ENCODE peak calls at places on chromosomes 12 and 14, in seven cellular contexts. One of them, this sample, is unnamed.

GRCh38 chr12:57626111-57626928 is 6.7 kb downstream of the B4GALNT1 start:
- DNase-seq in lower leg skin: no peak
- DNase-seq in endothelial cell: no peak
- DNase-seq in neural crest cell: no peak
- DNase-seq in GM12865: no peak
- DNase-seq in A549: no peak
- DNase-seq in Calu3: no peak
- DNase-seq in this sample: no peak

GRCh38 chr12:67427336-67427735 is 158.2 kb downstream of the CAND1 start:
- DNase-seq in endothelial cell: no peak
- DNase-seq in lower leg skin: no peak
- DNase-seq in A549: no peak
- DNase-seq in GM12865: no peak
- DNase-seq in Calu3: no peak
- DNase-seq in neural crest cell: no peak
- DNase-seq in this sample: no peak

GRCh38 chr14:24277606-24278321 is 6.4 kb upstream of the RABGGTA start:
- DNase-seq in neural crest cell: no peak
- DNase-seq in Calu3: no peak
- DNase-seq in A549: no peak
- DNase-seq in endothelial cell: no peak
- DNase-seq in lower leg skin: no peak
- DNase-seq in GM12865: no peak
- DNase-seq in this sample: no peak

GRCh38 chr12:51687142-51687935 is 96.3 kb downstream of the SCN8A start:
- DNase-seq in lower leg skin: no peak
- DNase-seq in endothelial cell: no peak
- DNase-seq in neural crest cell: no peak
- DNase-seq in GM12865: no peak
- DNase-seq in A549: no peak
- DNase-seq in Calu3: no peak
- DNase-seq in this sample: no peak

GRCh38 chr14:102088012-102088792 is 1.4 kb upstream of the HSP90AA1 start:
- DNase-seq in A549: no peak
- DNase-seq in neural crest cell: peak
- DNase-seq in endothelial cell: peak
- DNase-seq in GM12865: peak
- DNase-seq in lower leg skin: peak
- DNase-seq in Calu3: no peak
- DNase-seq in this sample: peak

GRCh38 chr12:104670439-104671406 is 214.0 kb downstream of the CHST11 start:
- DNase-seq in neural crest cell: no peak
- DNase-seq in GM12865: peak
- DNase-seq in Calu3: peak
- DNase-seq in lower leg skin: peak
- DNase-seq in A549: peak
- DNase-seq in endothelial cell: no peak
- DNase-seq in this sample: no peak

GRCh38 chr12:68865399-68866154 is 57.6 kb downstream of the MDM2 start:
- DNase-seq in neural crest cell: no peak
- DNase-seq in lower leg skin: no peak
- DNase-seq in A549: no peak
- DNase-seq in endothelial cell: no peak
- DNase-seq in GM12865: no peak
- DNase-seq in Calu3: no peak
- DNase-seq in this sample: no peak

GRCh38 chr12:90280564-90281058 is 572.0 kb upstream of the ATP2B1 start:
- DNase-seq in neural crest cell: no peak
- DNase-seq in GM12865: peak
- DNase-seq in endothelial cell: no peak
- DNase-seq in Calu3: no peak
- DNase-seq in lower leg skin: no peak
- DNase-seq in A549: no peak
- DNase-seq in this sample: no peak

GRCh38 chr14:73237219-73237785 is at the start of gene PAPLN:
- DNase-seq in GM12865: no peak
- DNase-seq in Calu3: peak
- DNase-seq in endothelial cell: no peak
- DNase-seq in A549: peak
- DNase-seq in neural crest cell: no peak
- DNase-seq in lower leg skin: no peak
- DNase-seq in this sample: peak

GRCh38 chr14:24481622-24482324 is 26.3 kb downstream of the CMA1 start:
- DNase-seq in A549: peak
- DNase-seq in GM12865: peak
- DNase-seq in lower leg skin: no peak
- DNase-seq in Calu3: peak
- DNase-seq in neural crest cell: peak
- DNase-seq in endothelial cell: peak
- DNase-seq in this sample: peak

GRCh38 chr12:57628280-57629191 is 4.5 kb downstream of the B4GALNT1 start:
- DNase-seq in neural crest cell: no peak
- DNase-seq in lower leg skin: peak
- DNase-seq in A549: no peak
- DNase-seq in endothelial cell: peak
- DNase-seq in Calu3: no peak
- DNase-seq in GM12865: no peak
- DNase-seq in this sample: no peak

GRCh38 chr12:113461666-113462065 is 10.0 kb downstream of the LHX5 start:
- DNase-seq in Calu3: no peak
- DNase-seq in lower leg skin: no peak
- DNase-seq in A549: peak
- DNase-seq in endothelial cell: no peak
- DNase-seq in GM12865: peak
- DNase-seq in neural crest cell: no peak
- DNase-seq in this sample: peak
- TF ChIP-seq CTCF in Calu3: peak
- TF ChIP-seq CTCF in lower leg skin: no peak
- TF ChIP-seq CTCF in A549: peak
- TF ChIP-seq CTCF in endothelial cell: peak
- TF ChIP-seq CTCF in GM12865: peak
- TF ChIP-seq CTCF in neural crest cell: no peak
- TF ChIP-seq CTCF in this sample: peak

GRCh38 chr12:2667716-2668440 is 126.9 kb upstream of the FKBP4 start:
- DNase-seq in lower leg skin: no peak
- DNase-seq in Calu3: no peak
- DNase-seq in GM12865: no peak
- DNase-seq in A549: no peak
- DNase-seq in endothelial cell: no peak
- DNase-seq in neural crest cell: no peak
- DNase-seq in this sample: no peak

GRCh38 chr12:2666411-2666810 is 128.4 kb upstream of the FKBP4 start:
- DNase-seq in A549: no peak
- DNase-seq in lower leg skin: no peak
- DNase-seq in Calu3: no peak
- DNase-seq in neural crest cell: no peak
- DNase-seq in endothelial cell: no peak
- DNase-seq in GM12865: no peak
- DNase-seq in this sample: no peak

GRCh38 chr12:2664721-2665577 is 129.8 kb upstream of the FKBP4 start:
- DNase-seq in GM12865: no peak
- DNase-seq in lower leg skin: no peak
- DNase-seq in Calu3: no peak
- DNase-seq in A549: no peak
- DNase-seq in endothelial cell: no peak
- DNase-seq in neural crest cell: no peak
- DNase-seq in this sample: no peak

GRCh38 chr12:2668816-2669215 is 126.0 kb upstream of the FKBP4 start:
- DNase-seq in lower leg skin: no peak
- DNase-seq in Calu3: no peak
- DNase-seq in GM12865: no peak
- DNase-seq in neural crest cell: no peak
- DNase-seq in A549: no peak
- DNase-seq in endothelial cell: no peak
- DNase-seq in this sample: no peak

GRCh38 chr12:2666846-2667245 is 127.9 kb upstream of the FKBP4 start:
- DNase-seq in neural crest cell: no peak
- DNase-seq in endothelial cell: no peak
- DNase-seq in A549: no peak
- DNase-seq in GM12865: no peak
- DNase-seq in lower leg skin: no peak
- DNase-seq in Calu3: no peak
- DNase-seq in this sample: no peak
- TF ChIP-seq CTCF in neural crest cell: no peak
- TF ChIP-seq CTCF in endothelial cell: no peak
- TF ChIP-seq CTCF in A549: no peak
- TF ChIP-seq CTCF in GM12865: no peak
- TF ChIP-seq CTCF in lower leg skin: no peak
- TF ChIP-seq CTCF in Calu3: no peak
- TF ChIP-seq CTCF in this sample: no peak

GRCh38 chr12:65943388-65944137 is 119.3 kb downstream of the HMGA2 start:
- DNase-seq in GM12865: no peak
- DNase-seq in lower leg skin: no peak
- DNase-seq in Calu3: no peak
- DNase-seq in A549: no peak
- DNase-seq in endothelial cell: no peak
- DNase-seq in neural crest cell: no peak
- DNase-seq in this sample: no peak
- TF ChIP-seq CTCF in GM12865: no peak
- TF ChIP-seq CTCF in lower leg skin: no peak
- TF ChIP-seq CTCF in Calu3: no peak
- TF ChIP-seq CTCF in A549: no peak
- TF ChIP-seq CTCF in endothelial cell: no peak
- TF ChIP-seq CTCF in neural crest cell: no peak
- TF ChIP-seq CTCF in this sample: no peak

GRCh38 chr14:22493753-22494152 is 95.3 kb downstream of the DAD1 start:
- DNase-seq in lower leg skin: no peak
- DNase-seq in GM12865: no peak
- DNase-seq in endothelial cell: no peak
- DNase-seq in neural crest cell: no peak
- DNase-seq in A549: no peak
- DNase-seq in Calu3: no peak
- DNase-seq in this sample: no peak

GRCh38 chr14:22493143-22493542 is 95.9 kb downstream of the DAD1 start:
- DNase-seq in endothelial cell: no peak
- DNase-seq in Calu3: no peak
- DNase-seq in GM12865: no peak
- DNase-seq in lower leg skin: no peak
- DNase-seq in neural crest cell: no peak
- DNase-seq in A549: no peak
- DNase-seq in this sample: no peak

GRCh38 chr14:22497144-22497423 is 91.9 kb downstream of the DAD1 start:
- DNase-seq in A549: no peak
- DNase-seq in neural crest cell: no peak
- DNase-seq in GM12865: peak
- DNase-seq in endothelial cell: no peak
- DNase-seq in lower leg skin: no peak
- DNase-seq in Calu3: no peak
- DNase-seq in this sample: no peak

GRCh38 chr14:22492601-22493000 is 96.4 kb downstream of the DAD1 start:
- DNase-seq in endothelial cell: no peak
- DNase-seq in GM12865: peak
- DNase-seq in lower leg skin: no peak
- DNase-seq in neural crest cell: no peak
- DNase-seq in Calu3: no peak
- DNase-seq in A549: no peak
- DNase-seq in this sample: no peak

DNA sequence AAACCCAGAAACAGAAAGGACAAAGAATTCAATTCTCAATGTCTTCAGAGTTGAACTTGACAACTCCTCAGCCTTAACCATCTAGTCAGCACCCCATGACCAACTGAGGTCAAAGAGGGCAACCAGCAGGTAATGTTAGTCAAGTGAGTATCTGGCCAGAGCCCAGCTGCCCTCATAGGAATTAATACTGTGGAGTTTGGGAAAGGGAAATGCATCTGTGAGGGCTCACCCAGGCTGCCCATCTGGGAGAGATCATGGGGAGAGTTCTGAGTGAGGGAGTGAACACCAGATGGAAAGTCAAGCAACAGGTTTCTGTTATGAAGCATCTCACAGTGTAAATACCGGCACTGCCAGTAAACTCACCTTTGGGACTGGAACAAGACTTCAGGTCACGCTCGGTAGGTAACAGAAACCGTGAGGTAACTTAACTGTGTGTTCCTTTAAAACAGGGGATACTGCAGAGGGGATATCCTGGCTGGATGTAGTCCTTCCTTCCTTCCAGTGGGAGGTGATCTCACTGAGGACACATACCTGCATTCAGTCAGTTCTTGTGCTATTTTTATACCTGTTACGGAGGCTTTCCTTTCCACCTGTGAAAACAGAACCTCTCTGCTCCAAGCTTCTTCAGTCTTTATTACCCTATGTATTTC is 94.4 kb downstream of the DAD1 start:
- DNase-seq in lower leg skin: no peak
- DNase-seq in Calu3: no peak
- DNase-seq in GM12865: peak
- DNase-seq in endothelial cell: no peak
- DNase-seq in A549: no peak
- DNase-seq in neural crest cell: no peak
- DNase-seq in this sample: no peak
- TF ChIP-seq CTCF in lower leg skin: no peak
- TF ChIP-seq CTCF in Calu3: no peak
- TF ChIP-seq CTCF in GM12865: no peak
- TF ChIP-seq CTCF in endothelial cell: no peak
- TF ChIP-seq CTCF in A549: no peak
- TF ChIP-seq CTCF in neural crest cell: no peak
- TF ChIP-seq CTCF in this sample: peak

DNA sequence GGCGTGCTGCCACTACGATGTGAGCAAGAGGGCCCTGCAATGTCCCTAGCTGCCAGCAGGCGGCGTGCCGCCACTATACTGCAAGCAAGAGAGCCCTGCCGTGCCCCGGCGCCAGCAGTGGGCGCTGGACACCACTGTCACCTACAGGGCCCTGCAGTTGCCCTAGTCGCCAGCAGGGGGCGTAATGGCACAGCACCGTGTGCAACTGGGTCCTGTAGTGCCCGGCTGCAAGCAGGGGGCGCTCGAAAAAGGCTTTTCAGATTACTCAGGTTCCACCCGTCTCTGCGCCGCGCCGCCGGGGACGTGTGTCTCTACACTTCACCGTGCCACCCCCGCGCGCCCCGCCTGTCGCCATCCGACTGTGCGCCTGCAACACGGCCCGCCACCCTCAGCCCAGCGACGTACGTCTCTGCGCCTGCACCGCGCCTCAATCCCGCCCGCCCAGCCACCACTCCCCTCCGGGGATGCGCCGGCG is 1356.9 kb downstream of the TMEM121 start:
- DNase-seq in Calu3: peak
- DNase-seq in neural crest cell: no peak
- DNase-seq in lower leg skin: no peak
- DNase-seq in GM12865: peak
- DNase-seq in A549: peak
- DNase-seq in endothelial cell: no peak
- DNase-seq in this sample: peak
- TF ChIP-seq CTCF in Calu3: peak
- TF ChIP-seq CTCF in neural crest cell: peak
- TF ChIP-seq CTCF in lower leg skin: no peak
- TF ChIP-seq CTCF in GM12865: peak
- TF ChIP-seq CTCF in A549: no peak
- TF ChIP-seq CTCF in endothelial cell: peak
- TF ChIP-seq CTCF in this sample: peak

GRCh38 chr12:4012977-4013968 is 140.1 kb upstream of the PARP11 start:
- DNase-seq in neural crest cell: no peak
- DNase-seq in A549: no peak
- DNase-seq in GM12865: no peak
- DNase-seq in lower leg skin: no peak
- DNase-seq in Calu3: no peak
- DNase-seq in endothelial cell: no peak
- DNase-seq in this sample: no peak
- TF ChIP-seq CTCF in neural crest cell: no peak
- TF ChIP-seq CTCF in A549: no peak
- TF ChIP-seq CTCF in GM12865: no peak
- TF ChIP-seq CTCF in lower leg skin: no peak
- TF ChIP-seq CTCF in Calu3: no peak
- TF ChIP-seq CTCF in endothelial cell: no peak
- TF ChIP-seq CTCF in this sample: no peak

This sample was measured in GM13976.